ENCODE peak calls at places on chromosome 11, in four cellular contexts. I is fibroblast of lung, J is heart right ventricle, L is cardiac fibroblast. B is an unnamed sample.
A peak's percentile ranks its signal among the peaks of the same experiment; 100 is the strongest.

GRCh38 chr11:117930208-117930570 is 987 bp upstream of the TMPRSS13 start:
- DNase-seq in J (no peak), L (no peak), I (no peak), B (no peak)

GRCh38 chr11:126926376-126926791 is 74.2 kb downstream of the KIRREL3 start:
- DNase-seq in J (no peak), I (peak; percentile 83), L (peak; percentile 25), B (no peak)

GRCh38 chr11:86101493-86101892 is 32.6 kb upstream of the PICALM start:
- DNase-seq in L (no peak), I (peak; percentile 82), J (no peak), B (no peak)

GRCh38 chr11:88819616-88820015 is 246.2 kb downstream of the GRM5 start:
- DNase-seq in I (no peak), L (no peak), J (no peak), B (no peak)

GRCh38 chr11:119660166-119660720 is 68.8 kb downstream of the NECTIN1 start:
- DNase-seq in L (no peak), I (no peak), J (no peak), B (no peak)

GRCh38 chr11:130300567-130300966 is 14.2 kb downstream of the ZBTB44 start:
- DNase-seq in J (no peak), L (no peak), I (no peak), B (no peak)

GRCh38 chr11:26287067-26287518 is 44.8 kb upstream of the ANO3 start:
- DNase-seq in L (no peak), J (no peak), I (peak; percentile 45), B (no peak)

GRCh38 chr11:65425105-65425970 is 2.7 kb downstream of the NEAT1 start:
- DNase-seq in I (peak; percentile 83), L (peak; percentile 85), J (peak; percentile 48), B (no peak)

GRCh38 chr11:116276051-116277044 is 496.4 kb downstream of the BUD13 start:
- DNase-seq in I (peak; percentile 49), L (peak; percentile 44), J (peak; percentile 70), B (no peak)

GRCh38 chr11:65053826-65054503 is 4.4 kb downstream of the NAALADL1 start:
- DNase-seq in I (no peak), J (no peak), L (no peak), B (no peak)

GRCh38 chr11:133157180-133157579 is 375.1 kb downstream of the OPCML start:
- DNase-seq in L (no peak), I (no peak), J (peak; percentile 13), B (no peak)

GRCh38 chr11:101458161-101458560 is 125.6 kb downstream of the TRPC6 start:
- DNase-seq in J (no peak), I (peak; percentile 66), L (no peak), B (no peak)

GRCh38 chr11:119726585-119727522 is 2.1 kb downstream of the NECTIN1 start:
- DNase-seq in I (no peak), J (no peak), L (no peak), B (no peak)

GRCh38 chr11:95434489-95435057 is 203.6 kb upstream of the SESN3 start:
- DNase-seq in I (no peak), J (no peak), L (no peak), B (no peak)

GRCh38 chr11:17653606-17654005 is 65.8 kb upstream of the MYOD1 start:
- DNase-seq in I (no peak), J (no peak), L (no peak), B (peak; percentile 60)

GRCh38 chr11:85810871-85811611 is at the start of gene SYTL2:
- DNase-seq in L (peak; percentile 31), I (peak; percentile 61), J (peak; percentile 58), B (no peak)

GRCh38 chr11:119779195-119780071 is 50.4 kb upstream of the NECTIN1 start:
- DNase-seq in I (no peak), J (peak; percentile 66), L (no peak), B (no peak)

GRCh38 chr11:2290351-2290841 is 11.3 kb downstream of the C11orf21 start:
- DNase-seq in J (no peak), I (no peak), L (no peak), B (no peak)

GRCh38 chr11:107247189-107247588 is 210.4 kb downstream of the CWF19L2 start:
- DNase-seq in L (no peak), J (no peak), I (no peak), B (no peak)

GRCh38 chr11:107250017-107250416 is 207.6 kb downstream of the CWF19L2 start:
- DNase-seq in I (no peak), L (no peak), J (no peak), B (no peak)

GRCh38 chr11:107251298-107251697 is 206.3 kb downstream of the CWF19L2 start:
- DNase-seq in J (no peak), L (no peak), I (no peak), B (no peak)

GRCh38 chr11:107252429-107253161 is 205.0 kb downstream of the CWF19L2 start:
- DNase-seq in J (no peak), L (no peak), I (no peak), B (no peak)

GRCh38 chr11:107249054-107249453 is 208.6 kb downstream of the CWF19L2 start:
- DNase-seq in I (no peak), L (no peak), J (no peak), B (no peak)
- H3K4me3 ChIP-seq in I (no peak overlapping the region), L (no peak overlapping the region), J (no peak overlapping the region), B (no peak overlapping the region)

GRCh38 chr11:114346709-114347141 is 50.5 kb downstream of the NNMT start:
- DNase-seq in I (no peak), L (no peak), J (no peak), B (no peak)
- H3K4me3 ChIP-seq in I (no peak overlapping the region), L (no peak overlapping the region), J (peak overlapping the region; percentile 14), B (no peak overlapping the region)

DNA sequence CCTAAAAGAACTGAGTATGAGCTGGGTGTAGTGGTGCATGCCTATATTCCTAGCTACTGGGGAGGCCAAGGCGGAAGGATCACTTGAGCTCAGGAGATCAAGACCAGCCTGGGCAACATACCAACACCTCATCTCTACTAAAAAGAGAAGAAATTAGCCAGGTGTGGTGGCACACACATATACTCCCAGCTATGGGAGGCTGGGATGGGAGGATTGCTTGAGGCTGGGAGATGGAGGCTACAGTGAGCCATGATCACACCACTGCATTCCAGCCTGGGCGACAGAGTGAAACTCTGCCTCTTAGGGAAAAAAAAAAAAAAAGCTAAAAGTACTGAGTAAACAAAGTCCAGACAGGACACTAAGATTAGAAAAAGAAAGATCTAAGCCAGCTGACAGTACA is 3.5 kb upstream of the HTR3B start:
- DNase-seq in J (no peak), L (no peak), I (no peak), B (no peak)
- H3K4me3 ChIP-seq in J (no peak overlapping the region), L (no peak overlapping the region), I (no peak overlapping the region), B (no peak overlapping the region)

GRCh38 chr11:63919267-63920125 is 2.5 kb upstream of the RCOR2 start:
- DNase-seq in J (peak; percentile 68), I (no peak), L (no peak), B (no peak)

GRCh38 chr11:63918576-63919171 is 1.7 kb upstream of the RCOR2 start:
- DNase-seq in I (no peak), J (peak; percentile 27), L (no peak), B (no peak)

GRCh38 chr11:63920870-63921417 is 4.0 kb upstream of the RCOR2 start:
- DNase-seq in L (no peak), J (peak; percentile 42), I (no peak), B (no peak)

GRCh38 chr11:63917685-63918523 is 940 bp upstream of the RCOR2 start:
- DNase-seq in J (peak; percentile 81), L (peak; percentile 57), I (no peak), B (no peak)

GRCh38 chr11:63920126-63920869 is 3.3 kb upstream of the RCOR2 start:
- DNase-seq in J (peak; percentile 86), L (peak; percentile 55), I (no peak), B (no peak)
- H3K4me3 ChIP-seq in J (peak overlapping the region; percentile 31), L (no peak overlapping the region), I (no peak overlapping the region), B (no peak overlapping the region)

GRCh38 chr11:45366839-45367238 is 80.7 kb upstream of the SYT13 start:
- DNase-seq in I (no peak), J (no peak), L (no peak), B (no peak)
- H3K4me3 ChIP-seq in I (no peak overlapping the region), J (no peak overlapping the region), L (no peak overlapping the region), B (no peak overlapping the region)

DNA sequence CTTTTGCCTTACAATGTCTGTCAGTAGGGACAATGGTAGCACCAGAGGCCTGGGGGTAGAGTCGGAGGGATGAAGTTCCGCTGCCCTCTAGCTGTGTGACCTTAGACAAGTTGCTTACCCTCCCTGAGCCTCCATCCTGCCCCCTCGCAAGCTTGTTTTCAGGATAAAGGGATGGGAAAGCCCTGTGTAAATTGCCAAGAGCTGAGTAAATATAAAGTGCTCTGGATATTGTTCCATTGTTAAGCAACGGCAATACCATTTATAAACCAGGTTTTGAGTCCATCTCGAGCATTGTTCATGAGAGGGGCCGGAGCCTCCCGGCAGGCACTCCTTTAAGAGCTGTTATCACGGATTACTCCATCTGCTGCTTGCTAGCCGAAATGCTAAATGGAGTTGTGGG is 72.9 kb downstream of the ZBTB16 start:
- DNase-seq in L (no peak), J (no peak), I (no peak), B (no peak)
- H3K4me3 ChIP-seq in L (no peak overlapping the region), J (no peak overlapping the region), I (no peak overlapping the region), B (no peak overlapping the region)